ENCODE peak calls at places on chromosome 11, in seven cellular contexts. L, Z, J, S, P, B and T are unnamed samples.

GRCh38 chr11:122633219-122633829 is 22.2 kb upstream of the UBASH3B start:
- DNase-seq in L (peak; percentile 85), Z (peak; percentile 77), J (peak; percentile 61), S (peak; percentile 72), P (no peak), B (no peak), T (peak; percentile 58)

GRCh38 chr11:100719362-100719761 is 32.3 kb downstream of the ARHGAP42 start:
- DNase-seq in L (peak; percentile 55), Z (peak; percentile 90), J (peak; percentile 29), S (peak; percentile 53), P (no peak), B (no peak), T (no peak)

GRCh38 chr11:10455637-10456487 is 798 bp downstream of the AMPD3 start:
- DNase-seq in L (peak; percentile 70), Z (peak; percentile 91), J (peak; percentile 74), S (peak; percentile 67), P (peak; percentile 93), B (no peak), T (peak; percentile 89)

GRCh38 chr11:63663809-63664208 is 7.4 kb downstream of the ATL3 start:
- DNase-seq in L (peak; percentile 86), Z (peak; percentile 55), J (no peak), S (peak; percentile 59), P (no peak), B (no peak), T (peak; percentile 74)

GRCh38 chr11:61541568-61541967 is 33.0 kb downstream of the LRRC10B start:
- DNase-seq in L (peak; percentile 78), Z (no peak), J (peak; percentile 92), S (peak; percentile 45), P (no peak), B (no peak), T (no peak)

GRCh38 chr11:62439785-62440602 is 21.2 kb downstream of the SCGB1A1 start:
- DNase-seq in L (peak; percentile 56), Z (no peak), J (no peak), S (peak; percentile 71), P (no peak), B (no peak), T (no peak)

GRCh38 chr11:79082280-79082679 is 358.6 kb downstream of the TENM4 start:
- DNase-seq in L (no peak), Z (no peak), J (no peak), S (no peak), P (no peak), B (no peak), T (no peak)

GRCh38 chr11:34558673-34559072 is 45.1 kb upstream of the ELF5 start:
- DNase-seq in L (no peak), Z (no peak), J (no peak), S (no peak), P (no peak), B (no peak), T (peak; percentile 29)

GRCh38 chr11:63999349-64000025 is 13.2 kb downstream of the OTUB1 start:
- DNase-seq in L (peak; percentile 85), Z (peak; percentile 53), J (peak; percentile 98), S (peak; percentile 63), P (peak; percentile 87), B (peak; percentile 57), T (peak; percentile 88)

GRCh38 chr11:79461144-79461543 is 20.3 kb upstream of the TENM4 start:
- DNase-seq in L (peak; percentile 45), Z (peak; percentile 26), J (no peak), S (peak; percentile 72), P (no peak), B (no peak), T (peak; percentile 75)

GRCh38 chr11:134780486-134781155 is 368.6 kb upstream of the B3GAT1 start:
- DNase-seq in L (no peak), Z (no peak), J (no peak), S (no peak), P (no peak), B (no peak), T (no peak)

GRCh38 chr11:45857834-45858492 is 10.7 kb downstream of the CRY2 start:
- DNase-seq in L (no peak), Z (peak; percentile 96), J (no peak), S (peak; percentile 92), P (no peak), B (peak; percentile 64), T (no peak)

GRCh38 chr11:103480421-103480820 is 371.2 kb downstream of the DYNC2H1 start:
- DNase-seq in L (no peak), Z (peak; percentile 14), J (no peak), S (no peak), P (no peak), B (no peak), T (no peak)

GRCh38 chr11:42265072-42265471 is 805.6 kb upstream of the LRRC4C start:
- DNase-seq in L (no peak), Z (no peak), J (no peak), S (no peak), P (no peak), B (no peak), T (no peak)

GRCh38 chr11:128765571-128766530 is 72.0 kb downstream of the FLI1 start:
- DNase-seq in L (no peak), Z (no peak), J (peak; percentile 35), S (peak; percentile 68), P (no peak), B (no peak), T (no peak)

GRCh38 chr11:130429983-130430382 is 1.6 kb upstream of the ADAMTS8 start:
- DNase-seq in L (no peak), Z (no peak), J (no peak), S (no peak), P (no peak), B (no peak), T (no peak)

GRCh38 chr11:77473001-77473800 is 693 bp downstream of the PAK1 start:
- DNase-seq in L (peak; percentile 46), Z (peak; percentile 39), J (peak; percentile 86), S (peak; percentile 32), P (peak; percentile 92), B (peak; percentile 72), T (no peak)

DNA sequence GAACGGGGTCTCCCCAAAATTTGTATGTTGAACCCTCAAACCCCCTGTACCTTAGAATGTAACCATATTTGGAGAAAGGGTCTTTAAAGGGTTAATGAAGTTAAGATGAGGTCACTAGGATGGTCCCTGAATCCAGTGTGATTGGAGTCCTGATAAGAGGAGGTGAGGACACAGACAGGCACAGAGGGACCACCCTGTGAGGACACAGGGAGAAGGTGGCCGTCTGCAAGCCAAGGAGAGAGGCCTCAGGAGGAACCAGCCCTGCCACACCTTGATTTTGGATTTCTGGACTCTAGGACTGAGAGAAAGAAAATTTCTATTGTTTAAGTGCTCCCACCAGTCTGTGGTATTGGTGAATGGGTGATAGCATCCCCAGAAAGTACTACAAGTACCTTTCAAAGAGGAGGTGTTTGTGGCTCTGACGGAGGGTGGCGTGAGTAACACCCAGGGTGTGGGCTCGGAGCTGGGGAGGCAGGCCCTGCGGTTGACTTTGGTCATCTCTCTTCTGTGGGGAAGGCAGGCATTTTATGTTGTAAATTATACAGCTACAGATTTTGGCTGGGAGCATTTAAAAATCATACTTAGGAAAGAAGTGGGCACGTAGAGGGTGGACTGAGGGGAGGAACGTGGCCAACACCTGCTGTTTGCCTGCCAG is 13.8 kb downstream of the MRGPRF start:
- DNase-seq in L (no peak), Z (no peak), J (no peak), S (no peak), P (peak; percentile 70), B (no peak), T (no peak)
- H3K27me3 ChIP-seq in L (no peaks in the 10 kb centered on the region), Z (peaks cover 5% of the 10 kb centered on the region), J (no peaks in the 10 kb centered on the region), S (no peaks in the 10 kb centered on the region), P (no peaks in the 10 kb centered on the region), B (no peaks in the 10 kb centered on the region), T (peaks cover 6% of the 10 kb centered on the region)

GRCh38 chr11:117187799-117188481 is 9.4 kb downstream of the SIDT2 start:
- DNase-seq in L (no peak), Z (no peak), J (peak; percentile 59), S (no peak), P (no peak), B (peak; percentile 49), T (no peak)
- H3K4me3 ChIP-seq in L (no peak overlapping the region), Z (no peak overlapping the region), J (no peak overlapping the region), S (no peak overlapping the region), P (no peak overlapping the region), B (no peak overlapping the region), T (no peak overlapping the region)

GRCh38 chr11:2857918-2858317 is 27.7 kb downstream of the CDKN1C start:
- DNase-seq in L (no peak), Z (no peak), J (no peak), S (no peak), P (no peak), B (no peak), T (no peak)

GRCh38 chr11:2859706-2860037 is 25.9 kb downstream of the CDKN1C start:
- DNase-seq in L (no peak), Z (no peak), J (no peak), S (no peak), P (no peak), B (no peak), T (no peak)

GRCh38 chr11:2860636-2861035 is 24.9 kb downstream of the CDKN1C start:
- DNase-seq in L (peak; percentile 64), Z (peak; percentile 78), J (no peak), S (peak; percentile 43), P (no peak), B (no peak), T (no peak)

GRCh38 chr11:2857276-2857675 is 28.3 kb downstream of the CDKN1C start:
- DNase-seq in L (no peak), Z (no peak), J (no peak), S (no peak), P (no peak), B (no peak), T (no peak)

GRCh38 chr11:2858995-2859705 is 26.4 kb downstream of the CDKN1C start:
- DNase-seq in L (no peak), Z (no peak), J (no peak), S (no peak), P (no peak), B (no peak), T (no peak)
- H3K27me3 ChIP-seq in L (no peaks in the 10 kb centered on the region), Z (peaks cover 52% of the 10 kb centered on the region), J (peaks cover 24% of the 10 kb centered on the region), S (peaks cover 48% of the 10 kb centered on the region), P (peaks cover 17% of the 10 kb centered on the region), B (no peaks in the 10 kb centered on the region), T (peaks cover 10% of the 10 kb centered on the region)

GRCh38 chr11:6568191-6568918 is 35.1 kb downstream of the RRP8 start:
- DNase-seq in L (peak; percentile 77), Z (peak; percentile 40), J (peak; percentile 86), S (peak; percentile 92), P (no peak), B (peak; percentile 87), T (peak; percentile 43)
- H3K4me3 ChIP-seq in L (no peak overlapping the region), Z (no peak overlapping the region), J (no peak overlapping the region), S (no peak overlapping the region), P (no peak overlapping the region), B (no peak overlapping the region), T (no peak overlapping the region)